ENCODE peak calls at places on chromosomes 5 and 9, in four cellular contexts. D is cardiac fibroblast, F is GM12878, L is tibial nerve. I is an unnamed sample.

GRCh38 chr5:870973-871372 is 20.2 kb upstream of the ZDHHC11 start:
- DNase-seq in F (no peak), D (no peak), L (no peak), I (no peak)

GRCh38 chr5:170070556-170071412 is 34.9 kb upstream of the FOXI1 start:
- DNase-seq in F (no peak), D (peak; percentile 62), L (no peak), I (no peak)

GRCh38 chr5:174187001-174187400 is 141.5 kb downstream of the NSG2 start:
- DNase-seq in F (no peak), D (no peak), L (no peak), I (no peak)

GRCh38 chr5:130762031-130762430 is 403.0 kb downstream of the HINT1 start:
- DNase-seq in L (no peak), F (no peak), D (no peak), I (no peak)

GRCh38 chr9:34518110-34518616 is 4.6 kb downstream of the ENHO start:
- DNase-seq in L (no peak), D (no peak), F (no peak), I (no peak)

GRCh38 chr9:86674475-86674874 is 272.8 kb downstream of the GAS1 start:
- DNase-seq in D (no peak), L (no peak), F (no peak), I (no peak)

GRCh38 chr9:6997330-6997729 is 239.6 kb downstream of the KDM4C start:
- DNase-seq in D (no peak), F (no peak), L (no peak), I (no peak)

GRCh38 chr5:111013011-111013410 is 58.5 kb upstream of the TSLP start:
- DNase-seq in L (no peak), D (peak; percentile 36), F (no peak), I (no peak)

GRCh38 chr9:133991211-133991921 is 758 bp downstream of the VAV2 start:
- DNase-seq in D (peak; percentile 11), L (no peak), F (no peak), I (no peak)

GRCh38 chr9:94005272-94005901 is 50.2 kb upstream of the BARX1 start:
- DNase-seq in F (no peak), L (no peak), D (peak; percentile 44), I (no peak)

GRCh38 chr9:107465467-107466451 is 23.8 kb downstream of the KLF4 start:
- DNase-seq in F (no peak), L (peak; percentile 68), D (peak; percentile 74), I (peak; percentile 62)

GRCh38 chr5:586751-587285 is 25.3 kb upstream of the CEP72 start:
- DNase-seq in F (no peak), L (no peak), D (no peak), I (no peak)

GRCh38 chr9:122562134-122562760 is 9.3 kb downstream of the OR1N2 start:
- DNase-seq in D (no peak), L (no peak), F (no peak), I (no peak)

GRCh38 chr9:83501552-83501951 is 36.6 kb downstream of the FRMD3 start:
- DNase-seq in L (no peak), D (no peak), F (no peak), I (no peak)

GRCh38 chr9:21434202-21435014 is 5.8 kb upstream of the IFNA1 start:
- DNase-seq in F (no peak), L (no peak), D (peak; percentile 85), I (no peak)

GRCh38 chr5:126801174-126801991 is 24.4 kb downstream of the LMNB1 start:
- DNase-seq in F (no peak), L (no peak), D (no peak), I (no peak)

GRCh38 chr5:83393467-83393866 is 78.1 kb upstream of the VCAN start:
- DNase-seq in D (no peak), L (no peak), F (no peak), I (no peak)

GRCh38 chr5:74179183-74179582 is 461.3 kb downstream of the ENC1 start:
- DNase-seq in L (no peak), F (no peak), D (peak; percentile 66), I (no peak)

GRCh38 chr9:104808030-104808614 is 44.2 kb downstream of the NIPSNAP3B start:
- DNase-seq in D (peak; percentile 53), L (no peak), F (no peak), I (no peak)

GRCh38 chr9:114409842-114410241 is 22.1 kb upstream of the AKNA start:
- DNase-seq in D (no peak), F (no peak), L (no peak), I (no peak)

GRCh38 chr9:73816905-73817304 is 665.2 kb downstream of the ANXA1 start:
- DNase-seq in D (no peak), L (no peak), F (no peak), I (no peak)

GRCh38 chr5:82259172-82259800 is 18.9 kb downstream of the RPS23 start:
- DNase-seq in F (no peak), D (peak; percentile 51), L (no peak), I (no peak)
- TF ChIP-seq CTCF in F (peak; percentile 45), D (peak; percentile 44), L (no peak), I (peak; percentile 44)

GRCh38 chr9:81080185-81080584 is 609.2 kb downstream of the TLE1 start:
- DNase-seq in L (no peak), D (no peak), F (no peak), I (no peak)

GRCh38 chr9:81082251-81082650 is 607.1 kb downstream of the TLE1 start:
- DNase-seq in D (no peak), F (no peak), L (no peak), I (no peak)

GRCh38 chr9:81080900-81081299 is 608.4 kb downstream of the TLE1 start:
- DNase-seq in D (no peak), L (no peak), F (no peak), I (no peak)

GRCh38 chr9:81083821-81084512 is 605.4 kb downstream of the TLE1 start:
- DNase-seq in F (no peak), D (peak; percentile 11), L (no peak), I (no peak)

DNA sequence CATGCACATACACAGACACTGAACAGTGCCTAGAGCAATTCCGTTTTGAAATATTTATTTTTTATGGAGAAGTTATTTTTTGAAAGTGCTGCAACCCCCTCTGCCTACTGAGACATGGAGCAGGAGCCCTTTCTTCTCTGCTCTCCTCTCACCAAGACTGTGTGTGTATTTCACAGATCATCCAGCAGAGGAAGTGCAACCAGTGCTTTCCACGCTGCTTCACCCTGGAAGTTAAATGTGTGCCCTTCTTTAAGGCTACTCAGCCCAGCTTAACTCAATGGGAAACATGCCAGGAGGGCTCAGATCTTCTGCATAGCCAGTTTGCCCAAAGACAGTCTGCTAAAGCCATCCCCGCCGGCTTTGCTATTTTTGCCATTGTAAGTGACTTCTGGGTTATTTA is 606.3 kb downstream of the TLE1 start:
- DNase-seq in D (peak; percentile 4), F (no peak), L (no peak), I (no peak)
- TF ChIP-seq CTCF in D (peak; percentile 41), F (no peak), L (no peak), I (peak; percentile 37)

GRCh38 chr5:108669493-108669892 is 78.2 kb upstream of the FER start:
- DNase-seq in F (no peak), D (no peak), L (no peak), I (no peak)
- TF ChIP-seq CTCF in F (no peak), D (no peak), L (no peak), I (no peak)

GRCh38 chr5:52834320-52834719 is 46.6 kb downstream of the ITGA1 start:
- DNase-seq in D (no peak), L (no peak), F (no peak), I (no peak)

GRCh38 chr5:52839285-52839684 is 51.6 kb downstream of the ITGA1 start:
- DNase-seq in L (no peak), F (no peak), D (no peak), I (no peak)

GRCh38 chr5:52837591-52838001 is 49.9 kb downstream of the ITGA1 start:
- DNase-seq in D (peak; percentile 31), L (no peak), F (no peak), I (no peak)

GRCh38 chr5:52838306-52839015 is 50.7 kb downstream of the ITGA1 start:
- DNase-seq in D (no peak), F (no peak), L (no peak), I (no peak)

DNA sequence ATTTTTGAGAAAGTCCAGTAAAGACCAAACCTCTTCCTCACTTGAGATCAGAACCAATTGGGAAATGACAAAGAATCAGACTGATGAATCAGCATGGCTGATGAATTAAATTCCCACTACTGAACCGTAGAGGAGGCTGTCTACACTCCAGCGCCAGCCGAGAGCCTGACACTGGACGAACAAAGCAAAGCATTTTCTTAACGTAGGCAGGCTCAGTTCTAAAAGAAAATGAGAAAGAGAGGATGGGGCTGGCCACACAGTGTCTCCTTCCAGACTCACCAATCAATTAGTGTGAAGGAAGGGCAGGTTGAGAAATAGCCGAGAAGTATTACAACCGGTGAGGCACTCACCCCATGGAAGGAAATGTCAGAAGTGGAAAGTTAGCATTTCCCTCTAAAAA is 49.4 kb downstream of the ITGA1 start:
- DNase-seq in L (no peak), F (no peak), D (peak; percentile 57), I (no peak)
- TF ChIP-seq CTCF in L (peak; percentile 13), F (no peak), D (peak; percentile 30), I (no peak)

DNA sequence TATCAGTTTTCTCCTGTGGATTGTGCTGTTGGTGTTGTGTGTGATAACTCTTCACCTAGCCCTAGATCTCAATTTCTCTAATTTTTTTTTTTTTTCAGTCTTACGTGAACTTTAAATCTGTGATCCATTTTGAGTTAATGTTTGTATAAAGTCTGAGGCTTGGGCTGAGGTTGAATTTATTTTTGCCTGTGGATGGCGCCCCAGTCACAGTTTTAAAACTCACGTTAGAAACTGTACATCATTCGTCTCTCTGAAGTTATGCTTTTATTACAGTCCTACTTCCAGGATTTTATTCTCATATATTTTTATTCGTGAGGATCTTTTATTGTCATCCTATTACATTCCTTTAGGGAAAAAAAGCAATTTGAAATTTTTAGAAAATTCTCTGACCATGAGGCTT is 103.1 kb downstream of the EHMT1 start:
- DNase-seq in L (no peak), D (no peak), F (no peak), I (no peak)
- TF ChIP-seq CTCF in L (no peak), D (no peak), F (peak; percentile 15), I (no peak)

GRCh38 chr5:79829260-79829659 is 139.6 kb downstream of the CMYA5 start:
- DNase-seq in D (no peak), F (no peak), L (no peak), I (no peak)
- TF ChIP-seq CTCF in D (no peak), F (peak; percentile 46), L (no peak), I (no peak)